ENCODE peak calls at places on chromosomes 16 and 17, in nine cellular contexts. C is AG10803, O is GM23248, Y is body of pancreas, B is H1, D is cardiac fibroblast, M is ovary, J is BJ, G is tibial nerve. K is an unnamed sample.

GRCh38 chr17:45334701-45335677 is 18.2 kb upstream of the MAP3K14 start:
- DNase-seq in M (peak; percentile 6), C (no peak), J (no peak), G (no peak), D (no peak), B (no peak), O (no peak), Y (no peak), K (no peak)

GRCh38 chr17:2796164-2797140 is at the start of gene RAP1GAP2:
- DNase-seq in M (no peak), G (peak; percentile 34), Y (peak; percentile 70), B (no peak), J (no peak), C (no peak), D (no peak), O (no peak), K (no peak)

GRCh38 chr16:72927199-72928088 is 120.5 kb downstream of the ZFHX3 start:
- DNase-seq in O (peak; percentile 92), C (peak; percentile 96), J (peak; percentile 31), D (peak; percentile 41), B (no peak), Y (no peak), G (no peak), M (no peak), K (no peak)

GRCh38 chr17:83178533-83179201 is 99.3 kb downstream of the METRNL start:
- DNase-seq in C (no peak), O (no peak), J (no peak), B (peak; percentile 35), Y (peak; percentile 1), M (no peak), G (peak; percentile 4), D (no peak), K (peak; percentile 25)

GRCh38 chr16:85019659-85020245 is 7.8 kb upstream of the KIAA0513 start:
- DNase-seq in O (peak; percentile 38), M (no peak), C (no peak), B (no peak), Y (peak; percentile 77), J (no peak), G (no peak), D (no peak), K (no peak)

GRCh38 chr16:1173778-1174451 is 21.0 kb downstream of the CACNA1H start:
- DNase-seq in J (no peak), C (no peak), D (no peak), Y (no peak), G (no peak), B (no peak), O (no peak), M (no peak), K (no peak)

GRCh38 chr17:48997103-48997826 is at the start of gene IGF2BP1:
- DNase-seq in M (no peak), O (peak; percentile 80), Y (no peak), B (peak; percentile 82), J (no peak), C (peak; percentile 54), D (peak; percentile 74), G (no peak), K (peak; percentile 95)

GRCh38 chr17:72273301-72274056 is 152.7 kb downstream of the SOX9 start:
- DNase-seq in B (no peak), Y (no peak), J (no peak), G (no peak), M (no peak), D (no peak), C (no peak), O (no peak), K (no peak)

GRCh38 chr16:66984902-66985311 is 3.5 kb upstream of the CES4A start:
- DNase-seq in C (no peak), Y (no peak), G (no peak), J (no peak), D (no peak), O (no peak), M (no peak), B (no peak), K (no peak)

GRCh38 chr16:29743827-29744531 is 1.8 kb downstream of the C16orf54 start:
- DNase-seq in G (no peak), O (no peak), D (no peak), Y (no peak), J (no peak), B (peak; percentile 66), M (no peak), C (no peak), K (no peak)

GRCh38 chr16:50821586-50821985 is 79.7 kb downstream of the CYLD start:
- DNase-seq in J (no peak), B (peak; percentile 28), G (no peak), C (no peak), O (peak; percentile 40), M (no peak), Y (no peak), D (no peak), K (no peak)

GRCh38 chr17:1076982-1077302 is 80.0 kb downstream of the TIMM22 start:
- DNase-seq in Y (no peak), C (no peak), B (no peak), G (no peak), M (no peak), O (no peak), D (no peak), J (no peak), K (no peak)

GRCh38 chr17:1076299-1076981 is 79.5 kb downstream of the TIMM22 start:
- DNase-seq in M (no peak), C (no peak), D (no peak), O (no peak), B (no peak), J (no peak), G (no peak), Y (no peak), K (no peak)

GRCh38 chr17:1078062-1078711 is 81.3 kb downstream of the TIMM22 start:
- DNase-seq in Y (no peak), O (no peak), B (peak; percentile 67), J (no peak), G (no peak), M (no peak), D (no peak), C (no peak), K (no peak)

GRCh38 chr17:1077536-1078061 is 80.7 kb downstream of the TIMM22 start:
- DNase-seq in B (no peak), M (no peak), O (no peak), G (no peak), D (no peak), C (no peak), Y (no peak), J (no peak), K (no peak)

DNA sequence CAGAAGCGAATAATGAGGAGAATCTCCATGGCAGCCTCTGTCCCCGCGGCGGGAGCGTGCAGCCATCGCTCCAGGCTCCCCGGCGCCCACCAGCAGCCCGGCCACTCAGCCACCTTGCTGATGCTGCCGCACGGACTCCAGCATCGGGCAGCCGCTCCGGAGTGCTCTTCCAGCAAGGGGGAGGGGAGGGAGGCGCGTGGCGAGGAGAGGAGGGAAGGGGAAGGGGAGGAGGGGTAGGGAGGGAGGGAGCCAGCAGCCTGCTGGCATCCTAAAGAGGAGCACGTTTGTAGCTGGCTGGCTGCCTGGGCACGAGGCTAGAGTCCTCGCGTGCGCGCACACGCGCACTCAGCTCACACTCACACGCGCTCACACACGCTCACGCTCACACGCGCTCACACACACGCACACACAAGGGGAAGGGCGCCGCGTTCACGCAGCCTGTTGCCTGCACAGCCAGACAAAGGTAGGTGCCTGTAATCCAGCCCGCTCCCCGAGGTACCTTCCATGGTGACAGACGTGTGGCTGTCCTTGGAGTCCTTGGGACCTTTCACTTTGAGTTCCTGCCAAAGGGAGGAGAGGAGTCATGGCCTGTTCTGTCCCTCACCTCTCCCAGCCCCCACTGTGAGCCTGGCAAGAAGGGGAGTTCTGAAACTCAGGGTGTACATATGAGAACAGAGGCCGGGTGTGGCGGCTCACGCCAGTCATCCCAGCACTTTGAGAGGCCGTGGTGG is 82.1 kb downstream of the TIMM22 start:
- DNase-seq in C (no peak), Y (no peak), J (no peak), M (peak; percentile 42), G (no peak), B (peak; percentile 61), D (no peak), O (no peak), K (no peak)
- H3K4me3 ChIP-seq in C (no peak overlapping the region), Y (no peak overlapping the region), J (no peak overlapping the region), M (no peak overlapping the region), G (no peak overlapping the region), B (peak overlapping the region; percentile 5), D (no peak overlapping the region), O (no peak overlapping the region), K (no peak overlapping the region)

GRCh38 chr17:21512307-21513011 is 136.3 kb downstream of the KCNJ12 start:
- DNase-seq in C (no peak), Y (no peak), G (no peak), J (no peak), B (no peak), D (no peak), M (no peak), O (no peak), K (no peak)
- H3K4me3 ChIP-seq in C (peak overlapping the region; percentile 7), Y (no peak overlapping the region), G (no peak overlapping the region), J (no peak overlapping the region), B (no peak overlapping the region), D (no peak overlapping the region), M (no peak overlapping the region), O (peak overlapping the region; percentile 26), K (peak overlapping the region; percentile 10)

DNA sequence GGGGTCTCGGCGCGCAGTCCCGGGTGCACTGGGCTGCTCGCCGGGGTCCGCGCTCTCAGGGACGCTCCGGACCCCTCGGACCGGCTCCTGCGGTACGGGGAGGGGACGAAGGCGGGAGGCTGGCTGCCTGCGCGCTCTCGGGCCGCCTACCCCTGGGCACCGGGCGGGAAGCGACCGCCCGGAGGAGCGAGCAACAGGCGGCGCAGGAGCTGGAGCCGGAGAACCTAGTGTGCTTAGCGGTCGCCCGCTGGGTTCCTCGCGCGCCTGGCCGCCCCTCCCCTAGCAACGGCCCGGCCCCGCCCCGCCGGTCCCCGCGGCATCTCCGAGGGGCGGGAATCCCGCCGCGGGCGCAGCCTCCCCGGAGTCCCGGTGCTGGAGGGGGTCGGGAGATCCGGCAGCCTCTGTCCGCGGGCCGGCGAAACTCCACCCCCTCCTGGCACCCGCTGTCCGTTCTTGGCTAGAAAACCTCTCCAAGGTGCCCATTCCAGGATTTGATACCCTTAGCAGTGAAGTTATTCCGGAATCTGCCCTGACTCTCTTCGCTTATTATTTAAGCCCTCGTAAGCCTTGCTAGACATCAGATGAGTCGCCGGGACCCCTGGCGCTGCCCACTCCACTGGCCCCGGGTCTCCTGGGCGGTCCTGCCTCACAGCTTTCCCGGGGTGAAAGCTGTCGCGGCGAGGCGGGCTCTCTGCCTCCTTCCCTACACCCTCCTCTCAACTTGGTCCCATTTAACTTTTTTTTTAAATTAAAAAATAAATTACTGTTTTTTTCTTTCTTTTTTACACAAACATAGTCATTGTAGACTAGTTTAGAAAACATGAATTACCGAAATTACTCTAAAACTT is at the start of gene RPRML:
- DNase-seq in B (peak; percentile 77), J (no peak), D (no peak), M (no peak), Y (peak; percentile 39), O (peak; percentile 47), C (no peak), G (no peak), K (peak; percentile 53)
- H3K4me3 ChIP-seq in B (peak within 1 kb of the TSS; percentile 70), J (peak within 1 kb of the TSS; percentile 35), D (peak within 1 kb of the TSS; percentile 45), M (peak within 1 kb of the TSS; percentile 45), Y (no peak within 1 kb of the TSS), O (peak within 1 kb of the TSS; percentile 62), C (peak within 1 kb of the TSS; percentile 31), G (peak within 1 kb of the TSS; percentile 54), K (peak within 1 kb of the TSS; percentile 46)

DNA sequence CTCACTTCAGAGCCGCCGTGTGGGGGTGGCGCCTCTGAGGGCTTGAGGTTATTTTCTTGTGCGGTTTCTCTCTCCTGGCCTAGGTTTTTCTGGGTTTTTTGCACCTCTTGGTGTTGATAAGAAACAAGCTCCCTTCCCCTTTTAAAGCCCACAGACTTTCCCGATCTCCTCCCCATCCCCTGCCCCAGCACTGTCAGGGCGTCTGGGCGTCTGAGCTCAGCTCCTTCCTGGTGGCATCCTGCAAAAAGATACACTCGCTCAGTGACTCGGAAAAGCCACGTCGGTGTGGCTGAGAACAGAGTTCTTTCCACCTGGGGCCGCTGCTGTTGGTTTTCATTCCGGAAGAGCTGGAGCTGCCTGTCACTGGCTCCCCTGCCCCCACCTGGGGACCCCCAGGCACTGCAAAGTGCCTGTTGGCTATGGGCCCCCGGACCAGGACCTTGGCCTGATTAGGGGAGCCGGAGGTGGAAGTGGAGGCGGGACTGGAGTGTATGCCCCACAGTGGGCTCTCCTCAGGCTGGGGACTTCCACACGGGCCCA is 14.5 kb downstream of the BAIAP2 start:
- DNase-seq in Y (no peak), O (no peak), J (no peak), G (no peak), M (no peak), B (no peak), C (no peak), D (no peak), K (no peak)
- H3K4me3 ChIP-seq in Y (no peak overlapping the region), O (no peak overlapping the region), J (no peak overlapping the region), G (peak overlapping the region; percentile 1), M (no peak overlapping the region), B (no peak overlapping the region), C (no peak overlapping the region), D (no peak overlapping the region), K (no peak overlapping the region)

K was measured in Caco-2.